ENCODE peak calls at places on chromosome 1, in six cellular contexts. Z is CD8-positive, alpha-beta memory T cell; Q is pancreas; E is CD4-positive, CD25-positive, alpha-beta regulatory T cell; B is ovary; V is cardiac muscle cell. G is an unnamed sample.

GRCh38 chr1:25898223-25899015 is 7.8 kb downstream of the STMN1 start:
- DNase-seq in Z (no peak), Q (no peak), E (no peak), B (no peak), V (no peak), G (no peak)

GRCh38 chr1:227397356-227397978 is 79.2 kb upstream of the CDC42BPA start:
- DNase-seq in Z (no peak), Q (no peak), E (no peak), B (no peak), V (no peak), G (no peak)

GRCh38 chr1:47679826-47680225 is 242.0 kb downstream of the FOXD2 start:
- DNase-seq in Z (no peak), Q (no peak), E (no peak), B (no peak), V (no peak), G (no peak)

GRCh38 chr1:224632381-224632871 is 16.3 kb downstream of the CNIH3 start:
- DNase-seq in Z (no peak), Q (peak; percentile 69), E (no peak), B (no peak), V (no peak), G (no peak)

GRCh38 chr1:222794656-222795474 is 20.0 kb upstream of the DISP1 start:
- DNase-seq in Z (no peak), Q (no peak), E (no peak), B (no peak), V (no peak), G (peak; percentile 57)

GRCh38 chr1:109643385-109644230 is 12.3 kb upstream of the GSTM4 start:
- DNase-seq in Z (peak; percentile 88), Q (peak; percentile 85), E (peak; percentile 70), B (peak; percentile 84), V (peak; percentile 90), G (peak; percentile 93)

GRCh38 chr1:15410884-15411245 is 1.2 kb downstream of the EFHD2 start:
- DNase-seq in Z (no peak), Q (peak; percentile 22), E (no peak), B (no peak), V (no peak), G (no peak)

GRCh38 chr1:157490337-157491165 is 61.8 kb downstream of the FCRL5 start:
- DNase-seq in Z (peak; percentile 52), Q (peak; percentile 73), E (no peak), B (no peak), V (peak; percentile 82), G (peak; percentile 47)

GRCh38 chr1:59128784-59129227 is 168.1 kb upstream of the FGGY start:
- DNase-seq in Z (no peak), Q (no peak), E (no peak), B (no peak), V (no peak), G (no peak)

GRCh38 chr1:227945891-227946623 is 1.7 kb downstream of the WNT9A start:
- DNase-seq in Z (peak; percentile 47), Q (peak; percentile 91), E (no peak), B (peak; percentile 72), V (no peak), G (peak; percentile 86)

GRCh38 chr1:77742011-77742555 is 17.6 kb downstream of the USP33 start:
- DNase-seq in Z (no peak), Q (no peak), E (no peak), B (no peak), V (no peak), G (no peak)

GRCh38 chr1:113534875-113535274 is 144.6 kb downstream of the MAGI3 start:
- DNase-seq in Z (no peak), Q (no peak), E (no peak), B (no peak), V (no peak), G (no peak)

GRCh38 chr1:41608242-41608641 is 123.8 kb upstream of the EDN2 start:
- DNase-seq in Z (no peak), Q (no peak), E (no peak), B (no peak), V (no peak), G (peak; percentile 66)

GRCh38 chr1:24416666-24417391 is 1.2 kb downstream of the NIPAL3 start:
- DNase-seq in Z (peak; percentile 63), Q (no peak), E (peak; percentile 15), B (no peak), V (no peak), G (no peak)

GRCh38 chr1:5286244-5286643 is 631.8 kb downstream of the AJAP1 start:
- DNase-seq in Z (peak; percentile 66), Q (no peak), E (no peak), B (no peak), V (no peak), G (no peak)

GRCh38 chr1:44239337-44239960 is 26.2 kb downstream of the DMAP1 start:
- DNase-seq in Z (no peak), Q (no peak), E (no peak), B (peak; percentile 42), V (peak; percentile 71), G (no peak)

GRCh38 chr1:38641661-38642060 is 217.9 kb downstream of the RRAGC start:
- DNase-seq in Z (no peak), Q (no peak), E (no peak), B (no peak), V (no peak), G (no peak)

GRCh38 chr1:40014253-40014706 is 26.2 kb upstream of the CAP1 start:
- DNase-seq in Z (no peak), Q (no peak), E (peak; percentile 5), B (no peak), V (no peak), G (no peak)

GRCh38 chr1:183609313-183609712 is 19.1 kb upstream of the NCF2 start:
- DNase-seq in Z (no peak), Q (no peak), E (no peak), B (peak; percentile 44), V (peak; percentile 20), G (peak; percentile 87)

GRCh38 chr1:157113116-157113515 is 13.5 kb upstream of the ETV3L start:
- DNase-seq in Z (no peak), Q (no peak), E (no peak), B (no peak), V (no peak), G (no peak)

GRCh38 chr1:232452137-232452536 is 177.8 kb downstream of the SIPA1L2 start:
- DNase-seq in Z (no peak), Q (no peak), E (no peak), B (no peak), V (no peak), G (no peak)

GRCh38 chr1:90725961-90726715 is 9.0 kb upstream of the BARHL2 start:
- DNase-seq in Z (no peak), Q (no peak), E (no peak), B (no peak), V (no peak), G (no peak)

GRCh38 chr1:22709891-22710687 is 550 bp upstream of the EPHB2 start:
- DNase-seq in Z (no peak), Q (peak; percentile 66), E (no peak), B (peak; percentile 80), V (peak; percentile 73), G (peak; percentile 90)

GRCh38 chr1:3746389-3746783 is 5.9 kb upstream of the CCDC27 start:
- DNase-seq in Z (peak; percentile 45), Q (no peak), E (no peak), B (no peak), V (no peak), G (no peak)

GRCh38 chr1:89274431-89274857 is 1.8 kb upstream of the GBP5 start:
- DNase-seq in Z (no peak), Q (no peak), E (no peak), B (no peak), V (no peak), G (no peak)

GRCh38 chr1:96059736-96060135 is 661.8 kb upstream of the PTBP2 start:
- DNase-seq in Z (no peak), Q (no peak), E (no peak), B (no peak), V (no peak), G (no peak)

GRCh38 chr1:5424802-5425201 is 567.4 kb downstream of the NPHP4 start:
- DNase-seq in Z (no peak), Q (no peak), E (no peak), B (no peak), V (no peak), G (no peak)

GRCh38 chr1:207883104-207883651 is 27.7 kb downstream of the CD34 start:
- DNase-seq in Z (no peak), Q (no peak), E (no peak), B (no peak), V (no peak), G (no peak)
- H3K4me3 ChIP-seq in Z (peak overlapping the region; percentile 53), Q (no peak overlapping the region), E (peak overlapping the region; percentile 92), B (no peak overlapping the region), V (no peak overlapping the region), G (no peak overlapping the region)

GRCh38 chr1:206508130-206508884 is 976 bp downstream of the RASSF5 start:
- DNase-seq in Z (no peak), Q (no peak), E (no peak), B (no peak), V (no peak), G (no peak)
- H3K4me3 ChIP-seq in Z (peak overlapping the region; percentile 55), Q (peak overlapping the region; percentile 62), E (no peak overlapping the region), B (peak overlapping the region; percentile 50), V (peak overlapping the region; percentile 67), G (peak overlapping the region; percentile 73)

DNA sequence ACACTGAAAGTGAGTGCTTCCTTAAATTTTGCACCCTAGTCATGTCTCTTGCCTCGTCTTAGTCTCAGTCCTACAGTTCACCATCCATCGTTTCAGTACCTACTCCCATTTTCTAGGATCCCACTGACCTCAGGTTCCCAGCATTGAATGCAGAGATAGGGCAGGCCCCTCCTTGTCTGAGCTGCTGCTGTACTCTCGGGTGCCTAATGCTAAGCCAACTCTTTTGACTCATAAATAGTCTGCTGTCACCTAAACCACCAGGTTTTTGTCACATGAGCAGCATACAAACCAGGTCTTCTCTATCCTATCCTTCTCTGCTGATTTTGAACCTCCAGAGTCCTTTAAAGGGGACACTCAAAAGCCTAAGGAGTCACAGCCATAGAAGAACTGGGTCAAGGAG is 3.0 kb downstream of the ARHGAP30 start:
- DNase-seq in Z (no peak), Q (no peak), E (no peak), B (no peak), V (no peak), G (no peak)
- H3K4me3 ChIP-seq in Z (peak overlapping the region; percentile 84), Q (no peak overlapping the region), E (peak overlapping the region; percentile 86), B (no peak overlapping the region), V (no peak overlapping the region), G (no peak overlapping the region)

DNA sequence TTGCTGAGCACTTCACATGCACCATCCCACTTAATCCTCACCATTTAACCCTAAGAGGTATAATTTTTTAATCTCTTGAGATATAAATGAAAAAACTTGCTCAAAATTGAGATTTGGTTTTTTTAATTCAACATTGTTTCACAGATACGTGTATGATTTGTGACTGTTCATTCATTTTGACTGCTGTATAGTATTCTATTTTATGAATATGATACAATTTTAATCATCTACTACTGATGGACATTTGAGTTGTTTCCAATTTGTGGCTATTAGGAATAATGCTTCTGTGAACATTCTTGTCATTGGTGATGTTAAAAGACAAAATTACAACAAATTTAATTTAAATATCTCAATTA is 617 bp upstream of the ZMYM6 start:
- DNase-seq in Z (no peak), Q (no peak), E (no peak), B (no peak), V (no peak), G (no peak)
- H3K4me3 ChIP-seq in Z (no peak overlapping the region), Q (no peak overlapping the region), E (peak overlapping the region; percentile 99), B (no peak overlapping the region), V (peak overlapping the region; percentile 72), G (peak overlapping the region; percentile 87)